ENCODE peak calls at places on chromosome 13, in six cellular contexts. W, F, N, J, T and P are unnamed samples.

GRCh38 chr13:24264976-24265375 is 44.4 kb upstream of the C1QTNF9 start:
- DNase-seq in J (no peak), W (peak), N (no peak), T (no peak), F (no peak), P (no peak)

GRCh38 chr13:45737571-45738002 is 35.5 kb downstream of the CBY2 start:
- DNase-seq in F (no peak), T (no peak), N (no peak), J (peak), W (no peak), P (no peak)

GRCh38 chr13:95155093-95155492 is 146.2 kb downstream of the ABCC4 start:
- DNase-seq in N (no peak), T (no peak), F (no peak), W (no peak), J (no peak), P (no peak)

GRCh38 chr13:110463876-110464510 is 97.5 kb downstream of the RAB20 start:
- DNase-seq in F (no peak), T (no peak), W (no peak), N (peak), J (no peak), P (no peak)

GRCh38 chr13:112643759-112644459 is 45.9 kb upstream of the ATP11A start:
- DNase-seq in F (no peak), T (no peak), J (no peak), W (no peak), N (no peak), P (no peak)

GRCh38 chr13:79448413-79448812 is 32.5 kb upstream of the NDFIP2 start:
- DNase-seq in W (no peak), N (peak), J (no peak), T (no peak), F (no peak), P (no peak)

GRCh38 chr13:67395577-67395976 is 165.4 kb upstream of the PCDH9 start:
- DNase-seq in W (no peak), F (no peak), J (no peak), T (no peak), N (no peak), P (no peak)

GRCh38 chr13:49584771-49585182 is 581 bp downstream of the RCBTB1 start:
- DNase-seq in N (peak), J (no peak), F (no peak), W (no peak), T (no peak), P (no peak)

DNA sequence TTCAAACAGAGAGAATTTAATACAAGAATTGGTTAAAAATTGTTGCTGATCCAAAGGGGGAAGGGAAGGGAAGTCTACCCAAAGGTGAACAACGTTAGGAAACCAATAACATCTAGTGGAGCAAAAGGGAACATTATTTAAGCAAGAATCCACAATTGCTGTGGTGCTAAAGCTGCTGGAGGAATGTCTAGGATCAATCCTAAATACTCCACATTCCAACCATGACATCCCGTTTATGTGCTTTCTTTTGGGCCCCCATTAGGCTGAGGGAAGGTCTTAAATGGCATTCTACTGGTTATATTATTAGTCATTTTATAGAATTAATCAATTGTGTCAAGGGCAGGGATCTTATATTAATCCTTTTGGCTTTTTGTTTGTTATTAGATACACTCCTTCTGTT is 39.9 kb upstream of the VWA8 start:
- DNase-seq in W (no peak), T (no peak), J (no peak), F (no peak), N (no peak), P (no peak)
- TF ChIP-seq POLR2A in W (no peak), T (no peak), J (no peak), F (no peak), N (no peak), P (no peak)

GRCh38 chr13:114065926-114066774 is 66.3 kb downstream of the RASA3 start:
- DNase-seq in J (no peak), F (no peak), N (no peak), W (peak), T (no peak), P (no peak)

GRCh38 chr13:114068723-114069322 is 63.6 kb downstream of the RASA3 start:
- DNase-seq in J (no peak), W (peak), T (peak), F (peak), N (peak), P (no peak)

GRCh38 chr13:114067886-114068722 is 64.3 kb downstream of the RASA3 start:
- DNase-seq in T (peak), J (no peak), W (peak), N (no peak), F (no peak), P (no peak)

GRCh38 chr13:114066956-114067355 is 65.5 kb downstream of the RASA3 start:
- DNase-seq in W (peak), T (no peak), F (no peak), J (no peak), N (no peak), P (no peak)

GRCh38 chr13:114067381-114067885 is 65.0 kb downstream of the RASA3 start:
- DNase-seq in W (peak), N (peak), T (peak), J (no peak), F (no peak), P (no peak)
- TF ChIP-seq POLR2A in W (no peak), N (no peak), T (no peak), J (no peak), F (no peak), P (no peak)

GRCh38 chr13:75760182-75760981 is 124.3 kb downstream of the LMO7 start:
- DNase-seq in T (peak), N (peak), W (no peak), F (no peak), J (peak), P (no peak)
- TF ChIP-seq POLR2A in T (peak), N (no peak), W (no peak), F (peak), J (no peak), P (no peak)

DNA sequence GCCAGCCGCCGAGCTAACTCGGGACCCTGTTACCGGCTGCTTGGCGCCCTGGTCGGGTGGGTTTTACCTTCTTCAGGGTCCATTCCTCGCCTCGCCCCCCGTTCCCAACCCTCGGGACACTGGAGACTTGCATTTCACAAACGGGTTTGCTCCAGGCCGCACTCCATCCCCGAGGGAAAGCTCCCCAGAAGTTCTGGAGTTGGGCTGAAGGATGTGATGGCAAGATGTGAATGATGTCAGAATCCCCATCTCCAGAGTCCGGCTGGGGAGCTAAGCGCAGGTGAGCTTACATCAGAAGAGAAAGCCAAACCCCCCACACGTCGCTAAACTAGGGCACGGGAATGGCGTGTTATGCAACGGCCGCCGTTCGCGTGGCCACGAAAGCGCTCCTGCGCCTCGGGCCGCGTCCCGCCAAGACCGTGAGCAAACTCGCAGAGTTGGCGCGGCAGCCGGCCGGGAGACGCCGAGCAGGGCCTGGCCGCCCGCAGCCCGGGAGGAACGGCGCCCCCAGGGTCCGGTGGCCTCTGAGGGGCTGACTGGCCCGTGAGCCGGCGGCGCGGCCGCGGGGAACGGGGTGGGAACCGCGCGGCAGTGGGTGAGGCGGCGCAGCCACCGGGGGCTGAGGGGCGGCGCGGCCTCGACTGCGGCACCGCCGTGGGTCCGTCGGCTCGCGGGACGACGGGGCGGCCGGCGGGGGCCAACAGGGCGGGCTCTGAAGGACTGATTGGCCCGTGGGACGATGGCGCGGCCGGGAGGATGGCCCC is 1.1 kb downstream of the LATS2 start:
- DNase-seq in J (no peak), T (no peak), F (peak), W (peak), N (peak), P (no peak)
- TF ChIP-seq POLR2A in J (no peak), T (no peak), F (no peak), W (no peak), N (no peak), P (no peak)

GRCh38 chr13:106548064-106548696 is 12.7 kb upstream of the EFNB2 start:
- DNase-seq in N (peak), W (no peak), F (no peak), J (no peak), T (no peak), P (no peak)
- TF ChIP-seq POLR2A in N (no peak), W (no peak), F (no peak), J (no peak), T (no peak), P (no peak)

GRCh38 chr13:60163525-60164471 is at the start of gene DIAPH3:
- DNase-seq in T (peak), F (peak), N (peak), W (peak), J (peak), P (peak)
- TF ChIP-seq POLR2A in T (peak), F (peak), N (peak), W (peak), J (peak), P (peak)